ENCODE peak calls at places on chromosome 13, in six cellular contexts. J is cardiac muscle cell; H is ascending aorta; B is Panc1; S is testis; U is CD8-positive, alpha-beta memory T cell. Y is an unnamed sample. For H3K4me1, the result is how much of the 10 kb centered on the place peaks cover.

GRCh38 chr13:62320129-62320724 is 904.6 kb upstream of the PCDH20 start:
- DNase-seq in J (peak), H (no peak), B (peak), S (no peak), U (no peak), Y (no peak)

GRCh38 chr13:105952233-105952767 is 583.2 kb downstream of the EFNB2 start:
- DNase-seq in J (no peak), H (no peak), B (no peak), S (no peak), U (no peak), Y (no peak)

GRCh38 chr13:29958476-29958875 is 108.1 kb upstream of the UBL3 start:
- DNase-seq in J (no peak), H (no peak), B (no peak), S (no peak), U (peak), Y (no peak)

GRCh38 chr13:51714663-51715168 is 89.2 kb downstream of the DHRS12 start:
- DNase-seq in J (no peak), H (no peak), B (peak), S (no peak), U (no peak), Y (no peak)

GRCh38 chr13:99415014-99415650 is 86.1 kb upstream of the TM9SF2 start:
- DNase-seq in J (no peak), H (no peak), B (no peak), S (no peak), U (no peak), Y (no peak)

GRCh38 chr13:42807866-42808265 is 26.5 kb downstream of the FAM216B start:
- DNase-seq in J (no peak), H (no peak), B (no peak), S (no peak), U (no peak), Y (no peak)

GRCh38 chr13:39364797-39365468 is 238.1 kb downstream of the LHFPL6 start:
- DNase-seq in J (peak), H (no peak), B (no peak), S (no peak), U (no peak), Y (no peak)

GRCh38 chr13:93726173-93727019 is 499.8 kb downstream of the GPC6 start:
- DNase-seq in J (no peak), H (no peak), B (no peak), S (no peak), U (no peak), Y (no peak)

GRCh38 chr13:24995225-24995804 is 100.6 kb upstream of the PABPC3 start:
- DNase-seq in J (peak), H (no peak), B (no peak), S (peak), U (peak), Y (no peak)

GRCh38 chr13:41942462-41943094 is 18.3 kb downstream of the VWA8 start:
- DNase-seq in J (peak), H (no peak), B (no peak), S (no peak), U (no peak), Y (no peak)

GRCh38 chr13:98216711-98217110 is 39.6 kb upstream of the RNF113B start:
- DNase-seq in J (no peak), H (no peak), B (no peak), S (no peak), U (no peak), Y (no peak)

GRCh38 chr13:71852082-71852481 is 14.9 kb downstream of the DACH1 start:
- DNase-seq in J (no peak), H (no peak), B (no peak), S (no peak), U (no peak), Y (no peak)

GRCh38 chr13:74077847-74078246 is 56.4 kb downstream of the KLF12 start:
- DNase-seq in J (no peak), H (no peak), B (no peak), S (peak), U (no peak), Y (no peak)

GRCh38 chr13:20769091-20769490 is 4.7 kb downstream of the EEF1AKMT1 start:
- DNase-seq in J (no peak), H (no peak), B (no peak), S (no peak), U (no peak), Y (no peak)

GRCh38 chr13:98189841-98190505 is 12.9 kb upstream of the RNF113B start:
- DNase-seq in J (no peak), H (no peak), B (no peak), S (peak), U (no peak), Y (no peak)

GRCh38 chr13:21022694-21023325 is 38.6 kb downstream of the LATS2 start:
- DNase-seq in J (no peak), H (no peak), B (no peak), S (peak), U (no peak), Y (no peak)

GRCh38 chr13:84961023-84961422 is 838.2 kb downstream of the SLITRK6 start:
- DNase-seq in J (no peak), H (no peak), B (no peak), S (no peak), U (no peak), Y (no peak)

GRCh38 chr13:59776924-59777690 is 386.6 kb downstream of the DIAPH3 start:
- DNase-seq in J (no peak), H (no peak), B (peak), S (no peak), U (no peak), Y (no peak)

GRCh38 chr13:45368571-45368970 is 27.6 kb upstream of the TPT1 start:
- DNase-seq in J (no peak), H (no peak), B (no peak), S (no peak), U (no peak), Y (no peak)

GRCh38 chr13:40439928-40440327 is 226.5 kb downstream of the FOXO1 start:
- DNase-seq in J (no peak), H (no peak), B (no peak), S (peak), U (no peak), Y (no peak)

GRCh38 chr13:40442191-40442590 is 224.2 kb downstream of the FOXO1 start:
- DNase-seq in J (peak), H (no peak), B (no peak), S (no peak), U (no peak), Y (no peak)

GRCh38 chr13:40438999-40439797 is 227.2 kb downstream of the FOXO1 start:
- DNase-seq in J (no peak), H (no peak), B (no peak), S (peak), U (peak), Y (no peak)

GRCh38 chr13:40442826-40443225 is 223.6 kb downstream of the FOXO1 start:
- DNase-seq in J (no peak), H (no peak), B (no peak), S (no peak), U (no peak), Y (no peak)

GRCh38 chr13:40440990-40441820 is 225.2 kb downstream of the FOXO1 start:
- DNase-seq in J (peak), H (no peak), B (no peak), S (peak), U (no peak), Y (no peak)
- H3K27ac ChIP-seq in J (no peak), H (peak), B (no peak), S (no peak), U (no peak), Y (no peak)

GRCh38 chr13:34913040-34913439 is 29.0 kb upstream of the NBEA start:
- DNase-seq in J (peak), H (no peak), B (no peak), S (no peak), U (no peak), Y (no peak)

GRCh38 chr13:34911159-34911558 is 30.9 kb upstream of the NBEA start:
- DNase-seq in J (no peak), H (no peak), B (no peak), S (no peak), U (no peak), Y (no peak)

DNA sequence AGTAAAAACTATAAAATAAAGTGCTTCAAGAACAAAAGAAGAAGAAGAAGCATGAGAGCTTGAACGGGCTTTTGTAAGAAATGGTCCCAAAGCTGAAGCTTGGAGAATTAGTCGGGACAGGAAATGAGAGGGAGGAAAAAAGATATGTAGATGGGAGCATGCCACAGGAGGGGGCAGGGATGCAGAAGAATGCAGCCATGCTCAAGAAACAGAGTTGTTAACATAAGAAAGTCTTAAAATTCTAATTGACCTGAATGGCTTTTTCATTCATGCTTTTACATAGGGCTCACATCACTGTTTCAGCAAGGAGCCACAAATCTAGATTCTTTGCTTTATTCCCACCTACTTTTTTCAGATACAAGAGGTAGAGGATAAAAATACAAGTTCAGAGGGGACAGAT is 27.7 kb upstream of the NBEA start:
- DNase-seq in J (no peak), H (no peak), B (no peak), S (no peak), U (no peak), Y (no peak)
- H3K4me1 ChIP-seq in J (under half), H (under half), B (under half), S (under half), U (under half), Y (under half)

GRCh38 chr13:48896312-48896711 is 79.4 kb upstream of the FNDC3A start:
- DNase-seq in J (no peak), H (no peak), B (no peak), S (no peak), U (no peak), Y (no peak)

GRCh38 chr13:48890386-48890785 is 85.3 kb upstream of the FNDC3A start:
- DNase-seq in J (no peak), H (no peak), B (no peak), S (no peak), U (no peak), Y (no peak)

GRCh38 chr13:48891586-48891985 is 84.1 kb upstream of the FNDC3A start:
- DNase-seq in J (no peak), H (no peak), B (no peak), S (peak), U (no peak), Y (no peak)

GRCh38 chr13:48888613-48889012 is 87.1 kb upstream of the FNDC3A start:
- DNase-seq in J (no peak), H (no peak), B (no peak), S (no peak), U (no peak), Y (no peak)

DNA sequence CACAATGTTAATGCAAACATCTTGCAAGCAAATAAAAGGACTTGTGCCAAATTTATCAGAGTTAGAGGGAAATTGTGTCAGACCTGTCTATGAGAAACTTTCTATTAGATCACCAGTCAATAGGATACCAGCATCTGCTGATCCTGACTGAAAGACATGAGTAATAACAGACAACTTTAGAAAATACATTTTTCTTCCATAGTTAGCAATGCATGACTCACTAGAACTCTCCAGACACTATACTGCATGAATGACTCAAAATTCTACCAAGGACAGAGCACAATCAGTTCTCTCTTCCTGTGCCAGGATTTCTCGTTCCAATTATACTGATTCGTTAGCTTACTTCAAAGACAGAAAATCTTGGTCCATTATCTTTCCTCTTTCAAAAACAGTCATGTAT is 83.4 kb upstream of the FNDC3A start:
- DNase-seq in J (no peak), H (no peak), B (peak), S (no peak), U (no peak), Y (no peak)
- H3K27ac ChIP-seq in J (no peak), H (peak), B (no peak), S (no peak), U (no peak), Y (no peak)

GRCh38 chr13:110327036-110327790 is 20.1 kb downstream of the COL4A2 start:
- DNase-seq in J (no peak), H (no peak), B (no peak), S (no peak), U (no peak), Y (no peak)

GRCh38 chr13:110330491-110331001 is 23.5 kb downstream of the COL4A2 start:
- DNase-seq in J (no peak), H (no peak), B (no peak), S (no peak), U (no peak), Y (no peak)

GRCh38 chr13:110328509-110328908 is 21.4 kb downstream of the COL4A2 start:
- DNase-seq in J (no peak), H (no peak), B (no peak), S (no peak), U (no peak), Y (no peak)

GRCh38 chr13:110329798-110330461 is 22.8 kb downstream of the COL4A2 start:
- DNase-seq in J (no peak), H (no peak), B (no peak), S (no peak), U (no peak), Y (no peak)

GRCh38 chr13:110329258-110329657 is 22.2 kb downstream of the COL4A2 start:
- DNase-seq in J (no peak), H (no peak), B (no peak), S (no peak), U (no peak), Y (no peak)
- H3K4me1 ChIP-seq in J (under half), H (under half), B (under half), S (under half), U (under half), Y (under half)

DNA sequence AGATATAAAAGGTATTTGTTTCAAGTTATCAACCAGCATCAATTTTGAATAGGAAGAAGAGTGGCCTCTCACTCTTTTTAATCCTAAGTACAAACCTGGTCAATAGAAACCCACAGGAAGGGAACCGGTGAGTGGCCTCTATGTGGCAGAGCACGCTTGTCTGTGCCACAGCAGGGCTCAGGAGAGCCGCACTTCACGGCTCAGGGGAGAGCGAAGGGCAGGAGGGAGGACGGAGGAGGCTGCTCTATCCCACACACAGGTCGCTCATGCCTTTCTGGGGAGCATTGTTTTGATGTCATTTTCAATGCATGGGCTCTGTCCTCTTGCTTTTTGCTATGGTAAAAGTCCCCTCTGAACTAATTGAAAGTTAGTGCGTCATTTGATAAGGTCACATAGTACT is 57.2 kb downstream of the TNFRSF19 start:
- DNase-seq in J (no peak), H (no peak), B (no peak), S (no peak), U (no peak), Y (no peak)
- H3K27ac ChIP-seq in J (no peak), H (no peak), B (no peak), S (peak), U (no peak), Y (no peak)

Y was measured in iPS DF 6.9.